ENCODE peak calls at places on chromosomes 16 and 17, in seven cellular contexts. One of them, this sample, is unnamed.

GRCh38 chr16:56370836-56371235 is 54.5 kb downstream of the AMFR start:
- DNase-seq in mesenchymal stem cell: peak
- DNase-seq in H9: no peak
- DNase-seq in mesendoderm: no peak
- DNase-seq in trophoblast cell: peak
- DNase-seq in IMR-90: peak
- DNase-seq in H1: no peak
- DNase-seq in this sample: no peak

GRCh38 chr16:30992931-30993816 is 8.2 kb downstream of the HSD3B7 start:
- DNase-seq in mesenchymal stem cell: no peak
- DNase-seq in H9: no peak
- DNase-seq in mesendoderm: no peak
- DNase-seq in trophoblast cell: no peak
- DNase-seq in IMR-90: no peak
- DNase-seq in H1: no peak
- DNase-seq in this sample: no peak

GRCh38 chr16:52496051-52496876 is 50.7 kb downstream of the TOX3 start:
- DNase-seq in mesenchymal stem cell: no peak
- DNase-seq in H9: no peak
- DNase-seq in mesendoderm: no peak
- DNase-seq in trophoblast cell: no peak
- DNase-seq in IMR-90: no peak
- DNase-seq in H1: no peak
- DNase-seq in this sample: no peak

GRCh38 chr17:35046740-35047283 is 16.7 kb downstream of the RFFL start:
- DNase-seq in mesenchymal stem cell: no peak
- DNase-seq in H9: no peak
- DNase-seq in mesendoderm: no peak
- DNase-seq in trophoblast cell: peak
- DNase-seq in IMR-90: peak
- DNase-seq in H1: no peak
- DNase-seq in this sample: no peak

GRCh38 chr16:56506941-56507340 is 12.9 kb downstream of the BBS2 start:
- DNase-seq in mesenchymal stem cell: no peak
- DNase-seq in H9: no peak
- DNase-seq in mesendoderm: no peak
- DNase-seq in trophoblast cell: peak
- DNase-seq in IMR-90: peak
- DNase-seq in H1: no peak
- DNase-seq in this sample: no peak

GRCh38 chr16:3509470-3509928 is 8.7 kb downstream of the CLUAP1 start:
- DNase-seq in mesenchymal stem cell: no peak
- DNase-seq in H9: peak
- DNase-seq in mesendoderm: no peak
- DNase-seq in trophoblast cell: no peak
- DNase-seq in IMR-90: no peak
- DNase-seq in H1: no peak
- DNase-seq in this sample: no peak

GRCh38 chr17:79987187-79987889 is 48.3 kb downstream of the TBC1D16 start:
- DNase-seq in mesenchymal stem cell: no peak
- DNase-seq in H9: no peak
- DNase-seq in mesendoderm: peak
- DNase-seq in trophoblast cell: peak
- DNase-seq in IMR-90: no peak
- DNase-seq in H1: no peak
- DNase-seq in this sample: no peak

GRCh38 chr16:81697321-81697885 is 81.7 kb upstream of the PLCG2 start:
- DNase-seq in mesenchymal stem cell: peak
- DNase-seq in H9: peak
- DNase-seq in mesendoderm: peak
- DNase-seq in trophoblast cell: peak
- DNase-seq in IMR-90: peak
- DNase-seq in H1: peak
- DNase-seq in this sample: no peak

GRCh38 chr16:1630450-1631213 is 18.5 kb downstream of the CRAMP1 start:
- DNase-seq in mesenchymal stem cell: no peak
- DNase-seq in H9: no peak
- DNase-seq in mesendoderm: no peak
- DNase-seq in trophoblast cell: no peak
- DNase-seq in IMR-90: no peak
- DNase-seq in H1: no peak
- DNase-seq in this sample: no peak

GRCh38 chr16:4800290-4801041 is 2.0 kb downstream of the ROGDI start:
- DNase-seq in mesenchymal stem cell: no peak
- DNase-seq in H9: no peak
- DNase-seq in mesendoderm: no peak
- DNase-seq in trophoblast cell: no peak
- DNase-seq in IMR-90: no peak
- DNase-seq in H1: no peak
- DNase-seq in this sample: no peak

GRCh38 chr17:59620518-59621259 is 994 bp downstream of the CLTC start:
- DNase-seq in mesenchymal stem cell: peak
- DNase-seq in H9: peak
- DNase-seq in mesendoderm: peak
- DNase-seq in trophoblast cell: peak
- DNase-seq in IMR-90: no peak
- DNase-seq in H1: no peak
- DNase-seq in this sample: no peak

GRCh38 chr17:41811549-41812175 is at the start of gene P3H4:
- DNase-seq in mesenchymal stem cell: peak
- DNase-seq in H9: peak
- DNase-seq in mesendoderm: peak
- DNase-seq in trophoblast cell: peak
- DNase-seq in IMR-90: peak
- DNase-seq in H1: peak
- DNase-seq in this sample: peak

GRCh38 chr17:74203439-74204240 is at the start of gene RPL38:
- DNase-seq in mesenchymal stem cell: peak
- DNase-seq in H9: peak
- DNase-seq in mesendoderm: peak
- DNase-seq in trophoblast cell: peak
- DNase-seq in IMR-90: peak
- DNase-seq in H1: peak
- DNase-seq in this sample: peak
- H2BK120ac ChIP-seq in mesenchymal stem cell: no peak
- H2BK120ac ChIP-seq in H9: no peak
- H2BK120ac ChIP-seq in mesendoderm: no peak
- H2BK120ac ChIP-seq in trophoblast cell: peak
- H2BK120ac ChIP-seq in IMR-90: no peak
- H2BK120ac ChIP-seq in H1: no peak
- H2BK120ac ChIP-seq in this sample: peak

GRCh38 chr16:50821586-50821985 is 79.7 kb downstream of the CYLD start:
- DNase-seq in mesenchymal stem cell: no peak
- DNase-seq in H9: no peak
- DNase-seq in mesendoderm: peak
- DNase-seq in trophoblast cell: peak
- DNase-seq in IMR-90: peak
- DNase-seq in H1: peak
- DNase-seq in this sample: no peak

GRCh38 chr16:50818380-50818779 is 76.5 kb downstream of the CYLD start:
- DNase-seq in mesenchymal stem cell: no peak
- DNase-seq in H9: no peak
- DNase-seq in mesendoderm: no peak
- DNase-seq in trophoblast cell: no peak
- DNase-seq in IMR-90: no peak
- DNase-seq in H1: no peak
- DNase-seq in this sample: no peak

GRCh38 chr16:50822671-50823070 is 80.8 kb downstream of the CYLD start:
- DNase-seq in mesenchymal stem cell: no peak
- DNase-seq in H9: no peak
- DNase-seq in mesendoderm: no peak
- DNase-seq in trophoblast cell: no peak
- DNase-seq in IMR-90: no peak
- DNase-seq in H1: no peak
- DNase-seq in this sample: no peak

GRCh38 chr16:50819706-50820105 is 77.8 kb downstream of the CYLD start:
- DNase-seq in mesenchymal stem cell: no peak
- DNase-seq in H9: no peak
- DNase-seq in mesendoderm: no peak
- DNase-seq in trophoblast cell: no peak
- DNase-seq in IMR-90: no peak
- DNase-seq in H1: no peak
- DNase-seq in this sample: no peak

GRCh38 chr16:50820225-50820624 is 78.3 kb downstream of the CYLD start:
- DNase-seq in mesenchymal stem cell: no peak
- DNase-seq in H9: no peak
- DNase-seq in mesendoderm: no peak
- DNase-seq in trophoblast cell: no peak
- DNase-seq in IMR-90: no peak
- DNase-seq in H1: no peak
- DNase-seq in this sample: no peak
- H2BK120ac ChIP-seq in mesenchymal stem cell: no peak
- H2BK120ac ChIP-seq in H9: no peak
- H2BK120ac ChIP-seq in mesendoderm: no peak
- H2BK120ac ChIP-seq in trophoblast cell: no peak
- H2BK120ac ChIP-seq in IMR-90: no peak
- H2BK120ac ChIP-seq in H1: no peak
- H2BK120ac ChIP-seq in this sample: no peak

GRCh38 chr16:50864386-50864785 is 122.5 kb downstream of the CYLD start:
- DNase-seq in mesenchymal stem cell: no peak
- DNase-seq in H9: no peak
- DNase-seq in mesendoderm: no peak
- DNase-seq in trophoblast cell: no peak
- DNase-seq in IMR-90: no peak
- DNase-seq in H1: no peak
- DNase-seq in this sample: no peak
- H2BK120ac ChIP-seq in mesenchymal stem cell: no peak
- H2BK120ac ChIP-seq in H9: no peak
- H2BK120ac ChIP-seq in mesendoderm: no peak
- H2BK120ac ChIP-seq in trophoblast cell: no peak
- H2BK120ac ChIP-seq in IMR-90: no peak
- H2BK120ac ChIP-seq in H1: no peak
- H2BK120ac ChIP-seq in this sample: no peak

DNA sequence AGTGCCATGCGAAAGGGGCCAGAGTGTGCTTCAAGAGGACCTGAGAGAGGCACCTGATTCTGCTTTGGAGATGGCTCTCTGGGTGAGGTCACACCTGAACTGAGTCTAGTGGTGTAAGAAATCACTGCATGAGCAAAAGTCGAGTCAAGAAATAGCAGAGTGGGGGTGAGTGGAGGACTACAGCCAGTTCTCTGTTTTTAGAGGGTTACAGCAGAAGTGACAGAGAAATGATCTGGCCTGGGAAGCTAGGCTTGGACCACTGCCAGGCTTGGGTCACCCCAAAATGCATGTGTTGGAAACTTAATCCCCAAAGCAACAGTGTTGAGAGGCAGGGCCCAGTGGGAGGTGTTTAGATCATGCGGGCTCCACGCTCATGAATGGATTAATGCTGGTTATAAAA is 312.0 kb downstream of the CBLN1 start:
- DNase-seq in mesenchymal stem cell: no peak
- DNase-seq in H9: no peak
- DNase-seq in mesendoderm: no peak
- DNase-seq in trophoblast cell: no peak
- DNase-seq in IMR-90: no peak
- DNase-seq in H1: no peak
- DNase-seq in this sample: no peak
- H2BK120ac ChIP-seq in mesenchymal stem cell: no peak
- H2BK120ac ChIP-seq in H9: no peak
- H2BK120ac ChIP-seq in mesendoderm: no peak
- H2BK120ac ChIP-seq in trophoblast cell: no peak
- H2BK120ac ChIP-seq in IMR-90: no peak
- H2BK120ac ChIP-seq in H1: no peak
- H2BK120ac ChIP-seq in this sample: no peak

DNA sequence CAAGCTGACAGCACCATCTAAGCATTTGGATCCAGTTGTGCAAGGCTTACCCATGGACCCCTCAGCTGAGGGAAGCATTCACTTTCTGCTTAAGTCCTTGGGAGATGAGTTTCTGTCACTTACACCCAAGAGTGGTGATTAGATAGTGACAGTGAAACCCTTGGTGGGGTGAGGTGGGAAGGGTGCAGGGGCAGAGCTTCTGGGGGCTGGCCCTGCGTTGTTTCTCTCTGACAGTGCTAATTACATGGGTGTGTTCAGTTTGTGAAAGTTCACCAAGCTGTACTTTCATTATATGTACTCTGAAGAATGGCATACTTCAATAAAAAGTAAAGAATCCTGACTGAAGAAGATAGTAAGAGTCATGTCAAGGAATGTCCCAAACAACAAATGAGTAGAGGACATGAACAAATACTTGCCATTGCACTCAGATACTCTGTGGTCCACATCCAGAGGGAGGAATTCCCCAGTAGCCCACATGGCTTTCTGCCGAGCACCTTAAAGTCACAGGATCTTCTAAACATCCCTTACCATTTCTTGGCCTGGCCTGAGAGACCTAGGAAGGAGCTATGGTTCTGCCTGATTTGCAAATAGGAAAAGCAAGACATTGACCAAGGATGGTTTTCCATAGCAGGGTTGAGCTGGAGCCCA is 8.5 kb downstream of the CHST6 start:
- DNase-seq in mesenchymal stem cell: no peak
- DNase-seq in H9: no peak
- DNase-seq in mesendoderm: no peak
- DNase-seq in trophoblast cell: no peak
- DNase-seq in IMR-90: no peak
- DNase-seq in H1: no peak
- DNase-seq in this sample: no peak
- H2BK120ac ChIP-seq in mesenchymal stem cell: no peak
- H2BK120ac ChIP-seq in H9: no peak
- H2BK120ac ChIP-seq in mesendoderm: no peak
- H2BK120ac ChIP-seq in trophoblast cell: no peak
- H2BK120ac ChIP-seq in IMR-90: no peak
- H2BK120ac ChIP-seq in H1: no peak
- H2BK120ac ChIP-seq in this sample: no peak